ENCODE peak calls at places on chromosomes 12 and 14, in eight cellular contexts. N is ELF-1, C is psoas muscle, T is LoVo, I is fibroblast of the conjunctiva, F is HFFc6, Z is OCI-LY7, J is HEK293T. U is an unnamed sample.

GRCh38 chr14:104556256-104557021 is 23.1 kb upstream of the C14orf180 start:
- DNase-seq in T (no peak), C (peak), N (no peak), I (no peak), Z (no peak), J (no peak), F (no peak), U (no peak)

GRCh38 chr12:125314051-125314882 is 249.0 kb downstream of the AACS start:
- DNase-seq in J (no peak), N (peak), I (no peak), F (no peak), C (no peak), Z (no peak), T (no peak), U (no peak)

GRCh38 chr12:104672501-104673265 is 215.9 kb downstream of the CHST11 start:
- DNase-seq in N (no peak), I (no peak), C (peak), J (no peak), Z (no peak), T (no peak), F (no peak), U (no peak)

GRCh38 chr14:93332032-93332852 is 594 bp downstream of the BTBD7 start:
- DNase-seq in Z (peak), N (peak), T (peak), J (peak), F (peak), I (no peak), C (peak), U (no peak)

GRCh38 chr12:67202344-67203012 is 66.7 kb upstream of the CAND1 start:
- DNase-seq in J (no peak), Z (no peak), C (no peak), I (no peak), F (no peak), T (no peak), N (no peak), U (no peak)

GRCh38 chr14:63761356-63762117 is 33.7 kb upstream of the SGPP1 start:
- DNase-seq in T (no peak), J (no peak), F (no peak), Z (no peak), I (no peak), C (no peak), N (peak), U (no peak)

GRCh38 chr12:132717531-132718387 is 7.1 kb downstream of the PGAM5 start:
- DNase-seq in T (no peak), Z (no peak), I (no peak), C (no peak), J (no peak), F (no peak), N (peak), U (no peak)

GRCh38 chr12:50257226-50258166 is 25.8 kb downstream of the LIMA1 start:
- DNase-seq in Z (peak), J (no peak), T (peak), C (no peak), I (no peak), F (peak), N (no peak), U (no peak)

GRCh38 chr12:100986595-100987547 is 192.3 kb downstream of the ANO4 start:
- DNase-seq in I (no peak), J (no peak), Z (no peak), F (no peak), T (no peak), C (no peak), N (peak), U (peak)

GRCh38 chr12:57103856-57104255 is 7.3 kb downstream of the STAT6 start:
- DNase-seq in I (no peak), C (no peak), T (no peak), Z (no peak), N (no peak), J (no peak), F (no peak), U (no peak)

GRCh38 chr12:114400925-114401324 is 5.0 kb downstream of the TBX5 start:
- DNase-seq in T (no peak), J (no peak), C (no peak), F (peak), Z (no peak), I (no peak), N (peak), U (peak)

GRCh38 chr12:64450711-64451486 is 1.0 kb upstream of the TBK1 start:
- DNase-seq in I (no peak), C (no peak), Z (peak), T (peak), J (peak), F (no peak), N (peak), U (no peak)

GRCh38 chr14:86321151-86321550 is 791.2 kb downstream of the FLRT2 start:
- DNase-seq in J (no peak), Z (peak), N (no peak), C (no peak), I (no peak), T (no peak), F (peak), U (no peak)

GRCh38 chr12:107584523-107584922 is 101.1 kb upstream of the PWP1 start:
- DNase-seq in N (no peak), T (no peak), I (no peak), Z (no peak), F (no peak), C (no peak), J (no peak), U (no peak)

GRCh38 chr14:49218436-49219092 is 367.6 kb downstream of the RPS29 start:
- DNase-seq in T (no peak), J (no peak), N (no peak), F (no peak), I (no peak), Z (no peak), C (no peak), U (no peak)

GRCh38 chr14:36942522-36943245 is 229.7 kb downstream of the SLC25A21 start:
- DNase-seq in T (peak), J (no peak), F (no peak), Z (no peak), I (no peak), N (no peak), C (no peak), U (no peak)

GRCh38 chr12:31226639-31227038 is 99.3 kb downstream of the SINHCAF start:
- DNase-seq in F (no peak), C (no peak), J (no peak), T (no peak), I (no peak), Z (no peak), N (no peak), U (no peak)

GRCh38 chr12:49507139-49507538 is 31.7 kb upstream of the KCNH3 start:
- DNase-seq in J (no peak), Z (no peak), T (no peak), C (no peak), I (peak), F (peak), N (no peak), U (peak)

GRCh38 chr14:100165376-100165775 is 5.9 kb upstream of the DEGS2 start:
- DNase-seq in C (no peak), J (no peak), N (peak), Z (no peak), F (no peak), I (no peak), T (no peak), U (no peak)

GRCh38 chr14:21309238-21309636 is 29.4 kb downstream of the RPGRIP1 start:
- DNase-seq in N (no peak), I (no peak), C (no peak), Z (peak), J (no peak), F (no peak), T (no peak), U (no peak)